ENCODE peak calls at places on chromosomes 11 and 22, in six cellular contexts. G is stomach, O is DND-41, V is cardiac muscle cell, K is nephron progenitor cell, J is pancreas. Q is an unnamed sample.

GRCh38 chr22:44446483-44446882 is 51.5 kb downstream of the RTL6 start:
- DNase-seq in G (no peak), O (no peak), V (no peak), K (no peak), J (no peak), Q (no peak)

GRCh38 chr11:76419896-76420295 is 24.9 kb upstream of the EMSY start:
- DNase-seq in G (no peak), O (peak; percentile 21), V (peak; percentile 3), K (no peak), J (peak; percentile 21), Q (peak; percentile 34)

GRCh38 chr11:66121453-66121852 is 51.4 kb downstream of the PACS1 start:
- DNase-seq in G (no peak), O (no peak), V (no peak), K (no peak), J (no peak), Q (no peak)

GRCh38 chr11:57180141-57180561 is 1.6 kb upstream of the LRRC55 start:
- DNase-seq in G (no peak), O (no peak), V (no peak), K (peak; percentile 70), J (no peak), Q (no peak)

GRCh38 chr11:84420261-84420660 is 1134.1 kb upstream of the CCDC90B start:
- DNase-seq in G (no peak), O (no peak), V (no peak), K (no peak), J (no peak), Q (no peak)

GRCh38 chr22:36352775-36353507 is 34.8 kb downstream of the MYH9 start:
- DNase-seq in G (peak; percentile 91), O (no peak), V (peak; percentile 75), K (no peak), J (peak; percentile 88), Q (no peak)

GRCh38 chr11:128981254-128981653 is 38.6 kb upstream of the TP53AIP1 start:
- DNase-seq in G (no peak), O (no peak), V (no peak), K (no peak), J (no peak), Q (no peak)

GRCh38 chr11:118907051-118907748 is 18.5 kb downstream of the BCL9L start:
- DNase-seq in G (peak; percentile 92), O (peak; percentile 84), V (peak; percentile 80), K (peak; percentile 91), J (peak; percentile 80), Q (peak; percentile 88)

GRCh38 chr22:29359469-29359868 is 28.9 kb downstream of the AP1B1 start:
- DNase-seq in G (peak; percentile 70), O (no peak), V (peak; percentile 75), K (peak; percentile 57), J (peak; percentile 42), Q (no peak)

GRCh38 chr11:71131861-71132260 is 120.5 kb downstream of the SHANK2 start:
- DNase-seq in G (no peak), O (no peak), V (no peak), K (no peak), J (no peak), Q (no peak)

GRCh38 chr11:12625438-12626071 is 48.7 kb upstream of the TEAD1 start:
- DNase-seq in G (no peak), O (no peak), V (peak; percentile 61), K (no peak), J (no peak), Q (no peak)

GRCh38 chr22:35608088-35608487 is 9.0 kb downstream of the MB start:
- DNase-seq in G (no peak), O (no peak), V (no peak), K (no peak), J (no peak), Q (no peak)

GRCh38 chr22:28710889-28711285 is 30.7 kb downstream of the CHEK2 start:
- DNase-seq in G (no peak), O (no peak), V (peak; percentile 47), K (no peak), J (no peak), Q (no peak)

GRCh38 chr22:21823740-21824438 is 43.6 kb downstream of the MAPK1 start:
- DNase-seq in G (no peak), O (no peak), V (peak; percentile 19), K (no peak), J (no peak), Q (no peak)

GRCh38 chr11:109845437-109845836 is 247.8 kb upstream of the ZC3H12C start:
- DNase-seq in G (no peak), O (no peak), V (no peak), K (no peak), J (no peak), Q (no peak)

GRCh38 chr11:3182462-3182852 is 17.3 kb upstream of the OSBPL5 start:
- DNase-seq in G (no peak), O (no peak), V (no peak), K (no peak), J (no peak), Q (no peak)

GRCh38 chr11:72001834-72002591 is 3.3 kb downstream of the IL18BP start:
- DNase-seq in G (no peak), O (no peak), V (no peak), K (no peak), J (no peak), Q (no peak)

GRCh38 chr11:130781906-130782305 is 134.4 kb downstream of the SNX19 start:
- DNase-seq in G (no peak), O (no peak), V (no peak), K (no peak), J (no peak), Q (no peak)

GRCh38 chr11:20131744-20132666 is 28.3 kb downstream of the DBX1 start:
- DNase-seq in G (peak; percentile 68), O (peak; percentile 18), V (peak; percentile 71), K (peak; percentile 72), J (peak; percentile 37), Q (peak; percentile 64)

GRCh38 chr11:128235958-128236357 is 351.4 kb downstream of the ETS1 start:
- DNase-seq in G (no peak), O (no peak), V (peak; percentile 60), K (no peak), J (no peak), Q (no peak)

GRCh38 chr11:34994859-34995258 is 78.4 kb downstream of the PDHX start:
- DNase-seq in G (no peak), O (no peak), V (no peak), K (no peak), J (no peak), Q (no peak)

GRCh38 chr11:92035488-92035887 is 189.1 kb upstream of the FAT3 start:
- DNase-seq in G (no peak), O (no peak), V (no peak), K (no peak), J (no peak), Q (no peak)

GRCh38 chr11:31816467-31817053 is 5.4 kb upstream of the PAX6 start:
- DNase-seq in G (no peak), O (no peak), V (no peak), K (peak; percentile 31), J (no peak), Q (peak; percentile 21)

GRCh38 chr11:125341676-125342075 is 154.4 kb downstream of the FEZ1 start:
- DNase-seq in G (no peak), O (no peak), V (no peak), K (no peak), J (no peak), Q (no peak)

GRCh38 chr22:39859903-39860588 is 33.5 kb downstream of the ENTHD1 start:
- DNase-seq in G (no peak), O (no peak), V (no peak), K (no peak), J (no peak), Q (peak; percentile 58)

GRCh38 chr11:1522081-1522424 is 35.5 kb upstream of the MOB2 start:
- DNase-seq in G (no peak), O (no peak), V (no peak), K (no peak), J (no peak), Q (no peak)

GRCh38 chr22:42794551-42795510 is 62.2 kb downstream of the ARFGAP3 start:
- DNase-seq in G (peak; percentile 20), O (no peak), V (no peak), K (no peak), J (no peak), Q (no peak)

GRCh38 chr11:117551761-117552343 is 224.2 kb downstream of the CEP164 start:
- DNase-seq in G (no peak), O (no peak), V (no peak), K (no peak), J (no peak), Q (no peak)

GRCh38 chr22:37803195-37803635 is 4.5 kb upstream of the GCAT start:
- DNase-seq in G (no peak), O (no peak), V (no peak), K (peak; percentile 31), J (no peak), Q (no peak)

DNA sequence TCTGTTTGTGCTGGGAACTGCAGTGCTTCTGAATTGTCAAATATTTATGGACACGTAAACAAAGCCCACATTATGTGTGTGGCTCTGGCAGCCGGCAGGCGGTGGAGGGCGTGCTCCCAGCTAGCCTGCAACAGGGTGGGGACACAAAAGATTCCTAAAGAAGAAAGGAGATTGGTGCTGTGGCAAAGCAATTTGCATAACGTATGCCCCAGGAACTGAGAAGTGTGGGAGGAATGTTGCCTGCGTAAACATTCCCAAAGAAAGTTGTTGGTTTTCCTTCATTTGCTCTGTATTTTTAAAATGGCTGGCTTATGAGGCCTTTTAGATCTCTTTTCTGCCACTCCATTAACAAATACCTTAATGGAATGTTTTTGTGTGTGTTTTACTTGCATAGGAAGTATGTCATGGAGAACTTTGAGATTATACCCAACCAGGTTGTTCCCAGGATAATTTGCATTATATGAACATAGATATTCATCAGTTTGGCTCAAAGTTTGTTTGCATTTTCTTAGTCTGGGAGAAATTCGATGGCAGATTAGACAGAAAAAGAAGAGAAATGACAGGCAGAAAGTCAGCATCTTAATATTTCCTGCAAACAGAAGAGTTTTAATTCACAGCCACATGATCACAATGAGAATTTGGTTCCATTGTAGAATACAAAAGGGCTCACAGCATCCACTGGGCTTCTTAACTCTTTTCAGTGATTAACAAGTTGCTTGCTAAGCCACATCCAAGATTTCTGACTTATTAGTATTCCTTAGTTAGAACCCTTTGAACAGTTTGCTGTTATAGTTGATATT is 41.8 kb upstream of the DLAT start:
- DNase-seq in G (peak; percentile 71), O (no peak), V (peak; percentile 16), K (peak; percentile 48), J (peak; percentile 83), Q (no peak)
- TF ChIP-seq CTCF in G (peak; percentile 18), O (no peak), V (no peak), K (no peak), J (no peak), Q (no peak)

DNA sequence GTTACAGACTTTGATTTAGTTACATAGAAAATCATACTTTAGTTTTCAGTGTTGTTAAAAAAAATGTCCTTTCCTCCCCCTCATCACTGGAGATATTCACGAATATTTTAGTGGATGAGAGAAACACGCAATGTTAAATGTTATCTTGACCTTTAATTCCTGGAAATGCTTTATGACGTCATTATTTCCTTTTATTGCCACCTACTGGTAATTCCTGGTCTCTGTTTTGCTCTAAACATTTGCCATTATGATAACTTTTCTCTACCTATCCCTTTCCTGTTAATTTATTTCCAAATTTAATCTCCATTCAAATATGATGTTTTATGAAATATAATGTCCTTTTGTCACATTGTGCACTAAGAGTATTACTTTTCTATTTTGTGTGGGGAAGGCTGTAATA is 770.6 kb downstream of the FAM181B start:
- DNase-seq in G (no peak), O (no peak), V (peak; percentile 25), K (no peak), J (no peak), Q (peak; percentile 5)
- TF ChIP-seq CTCF in G (no peak), O (peak; percentile 41), V (peak; percentile 8), K (peak; percentile 31), J (no peak), Q (no peak)

GRCh38 chr11:62054484-62055121 is 69.2 kb upstream of the INCENP start:
- DNase-seq in G (peak; percentile 48), O (no peak), V (peak; percentile 26), K (no peak), J (no peak), Q (no peak)
- TF ChIP-seq CTCF in G (peak; percentile 25), O (peak; percentile 37), V (peak; percentile 4), K (peak; percentile 12), J (no peak), Q (peak; percentile 17)

GRCh38 chr22:45512363-45512762 is 9.7 kb downstream of the FBLN1 start:
- DNase-seq in G (no peak), O (no peak), V (no peak), K (no peak), J (no peak), Q (no peak)
- TF ChIP-seq CTCF in G (no peak), O (no peak), V (no peak), K (no peak), J (no peak), Q (no peak)